ENCODE peak calls at places on chromosomes 16 and 17, in ten cellular contexts. One of them, this sample, is unnamed.

GRCh38 chr16:30354423-30355143 is 525 bp downstream of the CD2BP2 start:
- DNase-seq in CD8-positive, alpha-beta T cell: no peak
- DNase-seq in astrocyte of the spinal cord: no peak
- DNase-seq in epithelial cell of proximal tubule: no peak
- DNase-seq in cardiac fibroblast: no peak
- DNase-seq in Caco-2: no peak
- DNase-seq in fibroblast of the aortic adventitia: peak
- DNase-seq in kidney epithelial cell: no peak
- DNase-seq in GM23338: peak
- DNase-seq in mucosa of descending colon: peak
- DNase-seq in this sample: no peak

GRCh38 chr17:61904094-61904710 is 23.6 kb downstream of the INTS2 start:
- DNase-seq in CD8-positive, alpha-beta T cell: no peak
- DNase-seq in astrocyte of the spinal cord: no peak
- DNase-seq in epithelial cell of proximal tubule: no peak
- DNase-seq in cardiac fibroblast: no peak
- DNase-seq in Caco-2: no peak
- DNase-seq in fibroblast of the aortic adventitia: no peak
- DNase-seq in kidney epithelial cell: no peak
- DNase-seq in GM23338: no peak
- DNase-seq in mucosa of descending colon: no peak
- DNase-seq in this sample: no peak

GRCh38 chr16:81923296-81923695 is 88.0 kb downstream of the SDR42E1 start:
- DNase-seq in CD8-positive, alpha-beta T cell: no peak
- DNase-seq in astrocyte of the spinal cord: no peak
- DNase-seq in epithelial cell of proximal tubule: no peak
- DNase-seq in cardiac fibroblast: no peak
- DNase-seq in Caco-2: no peak
- DNase-seq in fibroblast of the aortic adventitia: no peak
- DNase-seq in kidney epithelial cell: no peak
- DNase-seq in GM23338: no peak
- DNase-seq in mucosa of descending colon: no peak
- DNase-seq in this sample: no peak

GRCh38 chr17:16106161-16106891 is 106.7 kb downstream of the TTC19 start:
- DNase-seq in CD8-positive, alpha-beta T cell: no peak
- DNase-seq in astrocyte of the spinal cord: peak
- DNase-seq in epithelial cell of proximal tubule: no peak
- DNase-seq in cardiac fibroblast: peak
- DNase-seq in Caco-2: no peak
- DNase-seq in fibroblast of the aortic adventitia: peak
- DNase-seq in kidney epithelial cell: no peak
- DNase-seq in GM23338: no peak
- DNase-seq in mucosa of descending colon: no peak
- DNase-seq in this sample: no peak

GRCh38 chr17:322006-322780 is 30.4 kb downstream of the RPH3AL start:
- DNase-seq in CD8-positive, alpha-beta T cell: no peak
- DNase-seq in astrocyte of the spinal cord: no peak
- DNase-seq in epithelial cell of proximal tubule: no peak
- DNase-seq in cardiac fibroblast: no peak
- DNase-seq in Caco-2: no peak
- DNase-seq in fibroblast of the aortic adventitia: no peak
- DNase-seq in kidney epithelial cell: no peak
- DNase-seq in GM23338: no peak
- DNase-seq in mucosa of descending colon: peak
- DNase-seq in this sample: no peak

GRCh38 chr17:67476787-67477335 is 99.8 kb downstream of the PITPNC1 start:
- DNase-seq in CD8-positive, alpha-beta T cell: peak
- DNase-seq in astrocyte of the spinal cord: no peak
- DNase-seq in epithelial cell of proximal tubule: no peak
- DNase-seq in cardiac fibroblast: no peak
- DNase-seq in Caco-2: no peak
- DNase-seq in fibroblast of the aortic adventitia: no peak
- DNase-seq in kidney epithelial cell: no peak
- DNase-seq in GM23338: no peak
- DNase-seq in mucosa of descending colon: no peak
- DNase-seq in this sample: no peak

GRCh38 chr16:24925163-24925562 is 79.4 kb downstream of the SLC5A11 start:
- DNase-seq in CD8-positive, alpha-beta T cell: no peak
- DNase-seq in astrocyte of the spinal cord: no peak
- DNase-seq in epithelial cell of proximal tubule: no peak
- DNase-seq in cardiac fibroblast: no peak
- DNase-seq in Caco-2: no peak
- DNase-seq in fibroblast of the aortic adventitia: no peak
- DNase-seq in kidney epithelial cell: no peak
- DNase-seq in GM23338: no peak
- DNase-seq in mucosa of descending colon: no peak
- DNase-seq in this sample: no peak

GRCh38 chr17:18005496-18005895 is 32.8 kb downstream of the DRC3 start:
- DNase-seq in CD8-positive, alpha-beta T cell: no peak
- DNase-seq in astrocyte of the spinal cord: no peak
- DNase-seq in epithelial cell of proximal tubule: no peak
- DNase-seq in cardiac fibroblast: no peak
- DNase-seq in Caco-2: no peak
- DNase-seq in fibroblast of the aortic adventitia: no peak
- DNase-seq in kidney epithelial cell: no peak
- DNase-seq in GM23338: no peak
- DNase-seq in mucosa of descending colon: no peak
- DNase-seq in this sample: no peak

GRCh38 chr16:52257534-52257933 is 289.4 kb downstream of the TOX3 start:
- DNase-seq in CD8-positive, alpha-beta T cell: no peak
- DNase-seq in astrocyte of the spinal cord: no peak
- DNase-seq in epithelial cell of proximal tubule: no peak
- DNase-seq in cardiac fibroblast: no peak
- DNase-seq in Caco-2: no peak
- DNase-seq in fibroblast of the aortic adventitia: no peak
- DNase-seq in kidney epithelial cell: no peak
- DNase-seq in GM23338: no peak
- DNase-seq in mucosa of descending colon: no peak
- DNase-seq in this sample: no peak

GRCh38 chr17:7041607-7042506 is 2.0 kb downstream of the SLC16A11 start:
- DNase-seq in CD8-positive, alpha-beta T cell: peak
- DNase-seq in astrocyte of the spinal cord: no peak
- DNase-seq in epithelial cell of proximal tubule: no peak
- DNase-seq in cardiac fibroblast: no peak
- DNase-seq in Caco-2: no peak
- DNase-seq in fibroblast of the aortic adventitia: no peak
- DNase-seq in kidney epithelial cell: no peak
- DNase-seq in GM23338: peak
- DNase-seq in mucosa of descending colon: peak
- DNase-seq in this sample: no peak

GRCh38 chr17:144936-145670 is 7.7 kb downstream of the SCGB1C2 start:
- DNase-seq in CD8-positive, alpha-beta T cell: peak
- DNase-seq in astrocyte of the spinal cord: no peak
- DNase-seq in epithelial cell of proximal tubule: no peak
- DNase-seq in cardiac fibroblast: no peak
- DNase-seq in Caco-2: peak
- DNase-seq in fibroblast of the aortic adventitia: no peak
- DNase-seq in kidney epithelial cell: no peak
- DNase-seq in GM23338: no peak
- DNase-seq in mucosa of descending colon: peak
- DNase-seq in this sample: peak

GRCh38 chr16:85557083-85557975 is 55.8 kb upstream of the GSE1 start:
- DNase-seq in CD8-positive, alpha-beta T cell: peak
- DNase-seq in astrocyte of the spinal cord: no peak
- DNase-seq in epithelial cell of proximal tubule: no peak
- DNase-seq in cardiac fibroblast: no peak
- DNase-seq in Caco-2: peak
- DNase-seq in fibroblast of the aortic adventitia: peak
- DNase-seq in kidney epithelial cell: no peak
- DNase-seq in GM23338: peak
- DNase-seq in mucosa of descending colon: peak
- DNase-seq in this sample: no peak

GRCh38 chr17:35612924-35613521 is 25.9 kb downstream of the AP2B1 start:
- DNase-seq in CD8-positive, alpha-beta T cell: no peak
- DNase-seq in astrocyte of the spinal cord: peak
- DNase-seq in epithelial cell of proximal tubule: no peak
- DNase-seq in cardiac fibroblast: peak
- DNase-seq in Caco-2: peak
- DNase-seq in fibroblast of the aortic adventitia: peak
- DNase-seq in kidney epithelial cell: no peak
- DNase-seq in GM23338: peak
- DNase-seq in mucosa of descending colon: peak
- DNase-seq in this sample: peak

GRCh38 chr17:8120520-8121443 is 2.5 kb upstream of the ALOXE3 start:
- DNase-seq in CD8-positive, alpha-beta T cell: peak
- DNase-seq in astrocyte of the spinal cord: peak
- DNase-seq in epithelial cell of proximal tubule: no peak
- DNase-seq in cardiac fibroblast: peak
- DNase-seq in Caco-2: peak
- DNase-seq in fibroblast of the aortic adventitia: peak
- DNase-seq in kidney epithelial cell: no peak
- DNase-seq in GM23338: peak
- DNase-seq in mucosa of descending colon: peak
- DNase-seq in this sample: peak

GRCh38 chr17:62562656-62563055 is 64.8 kb upstream of the MRC2 start:
- DNase-seq in CD8-positive, alpha-beta T cell: no peak
- DNase-seq in astrocyte of the spinal cord: peak
- DNase-seq in epithelial cell of proximal tubule: no peak
- DNase-seq in cardiac fibroblast: peak
- DNase-seq in Caco-2: no peak
- DNase-seq in fibroblast of the aortic adventitia: peak
- DNase-seq in kidney epithelial cell: no peak
- DNase-seq in GM23338: no peak
- DNase-seq in mucosa of descending colon: no peak
- DNase-seq in this sample: peak

GRCh38 chr17:2703181-2703580 is 8.4 kb downstream of the CLUH start:
- DNase-seq in CD8-positive, alpha-beta T cell: no peak
- DNase-seq in astrocyte of the spinal cord: no peak
- DNase-seq in epithelial cell of proximal tubule: no peak
- DNase-seq in cardiac fibroblast: no peak
- DNase-seq in Caco-2: no peak
- DNase-seq in fibroblast of the aortic adventitia: no peak
- DNase-seq in kidney epithelial cell: no peak
- DNase-seq in GM23338: no peak
- DNase-seq in mucosa of descending colon: no peak
- DNase-seq in this sample: no peak

GRCh38 chr16:78939600-78939999 is 660.9 kb downstream of the MAF start:
- DNase-seq in CD8-positive, alpha-beta T cell: no peak
- DNase-seq in astrocyte of the spinal cord: no peak
- DNase-seq in epithelial cell of proximal tubule: no peak
- DNase-seq in cardiac fibroblast: no peak
- DNase-seq in Caco-2: no peak
- DNase-seq in fibroblast of the aortic adventitia: no peak
- DNase-seq in kidney epithelial cell: no peak
- DNase-seq in GM23338: no peak
- DNase-seq in mucosa of descending colon: no peak
- DNase-seq in this sample: no peak

GRCh38 chr17:50794361-50794760 is 27.0 kb upstream of the ANKRD40CL start:
- DNase-seq in CD8-positive, alpha-beta T cell: no peak
- DNase-seq in astrocyte of the spinal cord: no peak
- DNase-seq in epithelial cell of proximal tubule: no peak
- DNase-seq in cardiac fibroblast: no peak
- DNase-seq in Caco-2: no peak
- DNase-seq in fibroblast of the aortic adventitia: no peak
- DNase-seq in kidney epithelial cell: no peak
- DNase-seq in GM23338: no peak
- DNase-seq in mucosa of descending colon: no peak
- DNase-seq in this sample: no peak

GRCh38 chr16:11682655-11683096 is 14.4 kb downstream of the SNN start:
- DNase-seq in CD8-positive, alpha-beta T cell: no peak
- DNase-seq in astrocyte of the spinal cord: peak
- DNase-seq in epithelial cell of proximal tubule: no peak
- DNase-seq in cardiac fibroblast: peak
- DNase-seq in Caco-2: no peak
- DNase-seq in fibroblast of the aortic adventitia: peak
- DNase-seq in kidney epithelial cell: peak
- DNase-seq in GM23338: no peak
- DNase-seq in mucosa of descending colon: no peak
- DNase-seq in this sample: peak

DNA sequence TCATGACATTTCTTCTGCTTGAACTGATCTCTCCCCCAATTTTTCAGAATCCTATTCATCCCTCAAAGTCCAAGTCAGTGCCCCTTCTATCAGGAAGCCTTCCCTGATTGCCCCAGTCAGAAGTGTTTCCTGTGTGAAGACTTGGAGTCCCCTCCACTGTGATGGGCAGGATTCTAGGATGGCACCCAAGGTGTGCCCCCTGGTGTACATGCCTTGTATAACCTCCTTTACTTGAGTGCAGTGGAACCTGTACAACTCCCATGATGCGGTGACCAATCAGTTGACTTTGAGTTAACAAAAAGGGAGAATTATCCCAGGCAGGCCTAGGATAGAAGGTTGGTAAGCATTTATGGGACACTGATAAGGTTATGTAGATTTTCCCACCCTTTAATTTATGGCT is 23.4 kb downstream of the MYH13 start:
- DNase-seq in CD8-positive, alpha-beta T cell: no peak
- DNase-seq in astrocyte of the spinal cord: no peak
- DNase-seq in epithelial cell of proximal tubule: no peak
- DNase-seq in cardiac fibroblast: no peak
- DNase-seq in Caco-2: no peak
- DNase-seq in fibroblast of the aortic adventitia: no peak
- DNase-seq in kidney epithelial cell: no peak
- DNase-seq in GM23338: peak
- DNase-seq in mucosa of descending colon: no peak
- DNase-seq in this sample: no peak
- TF ChIP-seq CTCF in CD8-positive, alpha-beta T cell: no peak
- TF ChIP-seq CTCF in astrocyte of the spinal cord: no peak
- TF ChIP-seq CTCF in epithelial cell of proximal tubule: no peak
- TF ChIP-seq CTCF in cardiac fibroblast: peak
- TF ChIP-seq CTCF in Caco-2: no peak
- TF ChIP-seq CTCF in fibroblast of the aortic adventitia: peak
- TF ChIP-seq CTCF in kidney epithelial cell: no peak
- TF ChIP-seq CTCF in GM23338: peak
- TF ChIP-seq CTCF in mucosa of descending colon: no peak
- TF ChIP-seq CTCF in this sample: peak

GRCh38 chr17:57106836-57107497 is 21.9 kb downstream of the AKAP1 start:
- DNase-seq in CD8-positive, alpha-beta T cell: no peak
- DNase-seq in astrocyte of the spinal cord: no peak
- DNase-seq in epithelial cell of proximal tubule: no peak
- DNase-seq in cardiac fibroblast: no peak
- DNase-seq in Caco-2: no peak
- DNase-seq in fibroblast of the aortic adventitia: no peak
- DNase-seq in kidney epithelial cell: no peak
- DNase-seq in GM23338: no peak
- DNase-seq in mucosa of descending colon: no peak
- DNase-seq in this sample: no peak
- TF ChIP-seq CTCF in CD8-positive, alpha-beta T cell: no peak
- TF ChIP-seq CTCF in astrocyte of the spinal cord: no peak
- TF ChIP-seq CTCF in epithelial cell of proximal tubule: no peak
- TF ChIP-seq CTCF in cardiac fibroblast: no peak
- TF ChIP-seq CTCF in Caco-2: no peak
- TF ChIP-seq CTCF in fibroblast of the aortic adventitia: no peak
- TF ChIP-seq CTCF in kidney epithelial cell: no peak
- TF ChIP-seq CTCF in GM23338: no peak
- TF ChIP-seq CTCF in mucosa of descending colon: no peak
- TF ChIP-seq CTCF in this sample: no peak

GRCh38 chr16:76265434-76266045 is 11.7 kb upstream of the CNTNAP4 start:
- DNase-seq in CD8-positive, alpha-beta T cell: no peak
- DNase-seq in astrocyte of the spinal cord: peak
- DNase-seq in epithelial cell of proximal tubule: no peak
- DNase-seq in cardiac fibroblast: peak
- DNase-seq in Caco-2: peak
- DNase-seq in fibroblast of the aortic adventitia: peak
- DNase-seq in kidney epithelial cell: no peak
- DNase-seq in GM23338: peak
- DNase-seq in mucosa of descending colon: peak
- DNase-seq in this sample: no peak
- TF ChIP-seq CTCF in CD8-positive, alpha-beta T cell: no peak
- TF ChIP-seq CTCF in astrocyte of the spinal cord: peak
- TF ChIP-seq CTCF in epithelial cell of proximal tubule: peak
- TF ChIP-seq CTCF in cardiac fibroblast: peak
- TF ChIP-seq CTCF in Caco-2: peak
- TF ChIP-seq CTCF in fibroblast of the aortic adventitia: peak
- TF ChIP-seq CTCF in kidney epithelial cell: peak
- TF ChIP-seq CTCF in GM23338: peak
- TF ChIP-seq CTCF in mucosa of descending colon: peak
- TF ChIP-seq CTCF in this sample: peak

GRCh38 chr16:2339521-2340484 is 725 bp downstream of the ABCA3 start:
- DNase-seq in CD8-positive, alpha-beta T cell: peak
- DNase-seq in astrocyte of the spinal cord: peak
- DNase-seq in epithelial cell of proximal tubule: no peak
- DNase-seq in cardiac fibroblast: peak
- DNase-seq in Caco-2: peak
- DNase-seq in fibroblast of the aortic adventitia: peak
- DNase-seq in kidney epithelial cell: no peak
- DNase-seq in GM23338: peak
- DNase-seq in mucosa of descending colon: peak
- DNase-seq in this sample: no peak
- TF ChIP-seq CTCF in CD8-positive, alpha-beta T cell: no peak
- TF ChIP-seq CTCF in astrocyte of the spinal cord: peak
- TF ChIP-seq CTCF in epithelial cell of proximal tubule: peak
- TF ChIP-seq CTCF in cardiac fibroblast: no peak
- TF ChIP-seq CTCF in Caco-2: no peak
- TF ChIP-seq CTCF in fibroblast of the aortic adventitia: no peak
- TF ChIP-seq CTCF in kidney epithelial cell: peak
- TF ChIP-seq CTCF in GM23338: peak
- TF ChIP-seq CTCF in mucosa of descending colon: no peak
- TF ChIP-seq CTCF in this sample: no peak

This sample was measured in HFFc6.